ENCODE peak calls at places on chromosomes 11 and 22, in four cellular contexts. H, C, M and N are unnamed samples.

GRCh38 chr11:65298655-65299179 is 15.9 kb upstream of the CDC42EP2 start:
- DNase-seq in M (no peak), H (no peak), C (peak), N (no peak)

GRCh38 chr11:72814139-72814830 is at the start of gene ATG16L2:
- DNase-seq in H (peak), M (peak), C (peak), N (peak)

GRCh38 chr22:31127181-31127772 is 4.5 kb downstream of the INPP5J start:
- DNase-seq in H (no peak), C (no peak), M (no peak), N (no peak)

GRCh38 chr11:62933285-62933684 is 12.1 kb upstream of the CHRM1 start:
- DNase-seq in H (no peak), C (no peak), M (no peak), N (no peak)

GRCh38 chr11:11148104-11148509 is 204.9 kb downstream of the CSNK2A3 start:
- DNase-seq in C (peak), H (no peak), M (peak), N (no peak)

GRCh38 chr22:16972311-16972710 is 35.7 kb downstream of the GAB4 start:
- DNase-seq in H (no peak), M (peak), C (no peak), N (no peak)

GRCh38 chr11:17954395-17955252 is 58.2 kb downstream of the SERGEF start:
- DNase-seq in C (no peak), H (no peak), M (no peak), N (no peak)

GRCh38 chr22:47337161-47337621 is 574.7 kb downstream of the TBC1D22A start:
- DNase-seq in C (no peak), M (peak), H (no peak), N (peak)

GRCh38 chr22:31345331-31346254 is 553 bp downstream of the PATZ1 start:
- DNase-seq in M (peak), C (peak), H (peak), N (peak)

GRCh38 chr22:35589071-35589735 is 27.9 kb downstream of the MB start:
- DNase-seq in C (peak), M (peak), H (no peak), N (peak)

GRCh38 chr11:14499178-14499559 is 442 bp downstream of the COPB1 start:
- DNase-seq in M (peak), C (peak), H (no peak), N (no peak)

GRCh38 chr11:45801723-45802315 is 3.1 kb upstream of the SLC35C1 start:
- DNase-seq in C (no peak), H (no peak), M (no peak), N (no peak)

GRCh38 chr11:109123811-109124787 is 297.9 kb upstream of the C11orf87 start:
- DNase-seq in M (no peak), C (no peak), H (no peak), N (peak)

GRCh38 chr11:105274631-105275030 is 135.1 kb upstream of the CARD18 start:
- DNase-seq in M (no peak), H (no peak), C (no peak), N (no peak)

GRCh38 chr11:1295591-1295990 is 13.8 kb downstream of the TOLLIP start:
- DNase-seq in C (peak), M (no peak), H (no peak), N (no peak)

GRCh38 chr22:43910178-43910695 is 13.4 kb upstream of the PNPLA3 start:
- DNase-seq in H (no peak), M (no peak), C (no peak), N (no peak)

GRCh38 chr22:45805413-45805812 is 133.8 kb downstream of the ATXN10 start:
- DNase-seq in M (no peak), C (no peak), H (no peak), N (no peak)

GRCh38 chr22:20577045-20577444 is 69.6 kb downstream of the MED15 start:
- DNase-seq in M (no peak), C (no peak), H (no peak), N (no peak)